ENCODE peak calls at places on chromosomes 11 and 22, in six cellular contexts. L is IMR-90, I is H9, D is H1, T is trophoblast cell, E is neuronal stem cell. J is an unnamed sample.

GRCh38 chr11:15327786-15328231 is 213.1 kb downstream of the INSC start:
- DNase-seq in I (peak), E (peak), L (peak), D (peak), T (no peak), J (peak)

GRCh38 chr11:96875772-96876171 is 486.0 kb downstream of the JRKL start:
- DNase-seq in D (no peak), I (no peak), E (no peak), L (no peak), T (no peak), J (peak)

GRCh38 chr22:40418366-40419201 is 48.2 kb downstream of the SGSM3 start:
- DNase-seq in E (no peak), L (peak), I (no peak), T (no peak), D (peak), J (no peak)

GRCh38 chr22:26590525-26590858 is 560 bp upstream of the TPST2 start:
- DNase-seq in T (peak), E (no peak), I (no peak), D (no peak), L (no peak), J (no peak)

GRCh38 chr11:74838188-74838587 is 89.5 kb downstream of the RNF169 start:
- DNase-seq in T (no peak), L (peak), E (no peak), I (no peak), D (no peak), J (peak)

GRCh38 chr11:105111145-105111944 is 28.2 kb downstream of the CARD18 start:
- DNase-seq in L (no peak), I (no peak), E (no peak), T (no peak), D (no peak), J (no peak)

GRCh38 chr11:18265949-18266348 is at the start of gene SAA1:
- DNase-seq in T (peak), L (no peak), I (no peak), D (no peak), E (no peak), J (peak)

GRCh38 chr11:65487467-65488272 is 11.2 kb upstream of the MALAT1 start:
- DNase-seq in L (peak), I (peak), E (peak), T (peak), D (peak), J (peak)

GRCh38 chr11:120917536-120918239 is 106.2 kb upstream of the TBCEL start:
- DNase-seq in T (no peak), L (no peak), D (no peak), I (no peak), E (no peak), J (no peak)

GRCh38 chr22:17143101-17143500 is 16.0 kb downstream of the HDHD5 start:
- DNase-seq in L (no peak), T (no peak), I (no peak), D (no peak), E (no peak), J (no peak)

GRCh38 chr11:65434057-65434666 is 11.6 kb downstream of the NEAT1 start:
- DNase-seq in L (peak), T (no peak), D (no peak), E (no peak), I (no peak), J (peak)

GRCh38 chr11:2312232-2313042 is 10.6 kb downstream of the TSPAN32 start:
- DNase-seq in L (peak), E (no peak), D (no peak), T (no peak), I (no peak), J (peak)

GRCh38 chr11:12692238-12693074 is 18.2 kb downstream of the TEAD1 start:
- DNase-seq in E (no peak), D (no peak), I (no peak), T (no peak), L (peak), J (peak)

GRCh38 chr11:12746593-12747097 is 72.4 kb downstream of the TEAD1 start:
- DNase-seq in D (peak), T (peak), I (peak), L (peak), E (peak), J (peak)

GRCh38 chr11:64366751-64367150 is 7.8 kb downstream of the RPS6KA4 start:
- DNase-seq in E (no peak), T (peak), D (no peak), L (peak), I (no peak), J (no peak)

GRCh38 chr11:115665345-115665901 is 161.2 kb upstream of the CADM1 start:
- DNase-seq in I (peak), T (no peak), L (no peak), E (peak), D (no peak), J (no peak)

GRCh38 chr11:95686265-95686664 is 103.3 kb downstream of the FAM76B start:
- DNase-seq in L (no peak), I (no peak), T (no peak), D (no peak), E (no peak), J (no peak)

GRCh38 chr11:101292661-101293240 is 163.1 kb upstream of the PGR start:
- DNase-seq in T (no peak), L (no peak), I (no peak), D (no peak), E (no peak), J (no peak)

GRCh38 chr11:41613321-41613720 is 153.9 kb upstream of the LRRC4C start:
- DNase-seq in I (no peak), D (no peak), L (no peak), T (no peak), E (no peak), J (no peak)

GRCh38 chr11:95641506-95641905 is 148.1 kb downstream of the FAM76B start:
- DNase-seq in E (no peak), T (no peak), L (no peak), I (no peak), D (no peak), J (no peak)

GRCh38 chr11:64659417-64660144 is 63.4 kb downstream of the NRXN2 start:
- DNase-seq in D (no peak), E (no peak), T (peak), L (peak), I (no peak), J (peak)

GRCh38 chr11:47943721-47944554 is 36.4 kb upstream of the PTPRJ start:
- DNase-seq in T (no peak), L (no peak), I (peak), D (peak), E (peak), J (no peak)

DNA sequence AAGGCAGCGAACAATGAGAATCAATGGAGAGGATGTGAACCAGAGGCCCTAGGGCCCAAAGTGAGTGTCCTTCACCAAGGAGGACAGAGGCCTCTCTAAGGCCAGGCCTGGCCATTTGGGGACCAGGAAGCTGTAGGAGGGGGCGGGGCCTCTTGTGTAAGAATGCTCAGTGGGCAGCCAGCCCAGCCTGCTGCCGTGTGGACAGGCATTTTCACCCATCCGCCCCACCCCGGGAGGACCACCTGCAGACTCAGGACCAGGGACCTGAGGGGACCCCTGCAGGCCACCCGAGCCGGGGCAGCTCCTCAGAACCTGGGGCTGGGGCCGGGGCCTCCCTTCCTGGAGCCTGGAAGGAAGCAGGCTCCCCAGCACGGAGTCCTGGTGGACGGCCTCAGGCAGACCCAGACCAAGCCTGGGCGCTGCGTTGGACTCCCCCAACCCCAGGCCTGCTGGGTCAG is 1.7 kb upstream of the TRABD start:
- DNase-seq in L (peak), I (no peak), T (no peak), D (no peak), E (no peak), J (no peak)
- H2AFZ ChIP-seq in L (peak), I (no peak), T (peak), D (no peak), E (peak), J (no peak)

GRCh38 chr11:69463892-69464620 is 17.4 kb upstream of the LINC01488 start:
- DNase-seq in D (no peak), T (no peak), I (no peak), E (no peak), L (no peak), J (no peak)
- H3K27ac ChIP-seq in D (no peak), T (no peak), I (no peak), E (no peak), L (no peak), J (no peak)

GRCh38 chr11:93829598-93829997 is 20.8 kb downstream of the VSTM5 start:
- DNase-seq in T (no peak), I (no peak), E (no peak), D (no peak), L (no peak), J (no peak)

GRCh38 chr11:93822359-93822758 is 28.1 kb downstream of the VSTM5 start:
- DNase-seq in E (no peak), T (peak), I (no peak), D (no peak), L (no peak), J (no peak)

GRCh38 chr11:93831343-93832082 is 18.9 kb downstream of the VSTM5 start:
- DNase-seq in E (no peak), D (no peak), L (no peak), T (no peak), I (no peak), J (no peak)

GRCh38 chr11:93823210-93823609 is 27.2 kb downstream of the VSTM5 start:
- DNase-seq in L (no peak), I (no peak), T (no peak), E (no peak), D (no peak), J (no peak)

DNA sequence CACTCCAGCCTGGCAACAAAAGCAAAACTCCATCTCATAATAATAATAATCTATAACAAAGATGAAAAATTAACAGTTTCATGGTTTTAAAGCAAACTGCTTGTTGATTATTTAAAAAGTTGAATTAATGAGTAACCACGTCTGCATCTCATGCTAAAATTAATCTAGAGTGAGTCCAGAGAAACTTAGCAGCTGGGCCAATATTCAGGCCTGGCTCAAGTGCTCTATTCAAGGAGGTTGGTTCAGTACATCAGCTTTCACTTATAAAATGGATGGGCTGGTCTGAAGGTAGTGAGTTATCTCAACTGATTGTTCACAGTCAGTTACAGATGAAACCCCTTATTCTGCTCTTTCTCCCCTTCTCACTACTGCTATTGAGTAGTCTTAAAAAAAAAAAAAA is 23.1 kb downstream of the VSTM5 start:
- DNase-seq in I (no peak), T (no peak), E (no peak), L (no peak), D (no peak), J (no peak)
- H3K14ac ChIP-seq in I (no peak), T (no peak), E (no peak), L (no peak), D (no peak), J (no peak)

GRCh38 chr22:45310331-45311032 is 748 bp downstream of the FAM118A start:
- DNase-seq in E (no peak), L (no peak), T (no peak), D (no peak), I (no peak), J (no peak)
- H2AFZ ChIP-seq in E (peak), L (peak), T (peak), D (no peak), I (no peak), J (peak)

DNA sequence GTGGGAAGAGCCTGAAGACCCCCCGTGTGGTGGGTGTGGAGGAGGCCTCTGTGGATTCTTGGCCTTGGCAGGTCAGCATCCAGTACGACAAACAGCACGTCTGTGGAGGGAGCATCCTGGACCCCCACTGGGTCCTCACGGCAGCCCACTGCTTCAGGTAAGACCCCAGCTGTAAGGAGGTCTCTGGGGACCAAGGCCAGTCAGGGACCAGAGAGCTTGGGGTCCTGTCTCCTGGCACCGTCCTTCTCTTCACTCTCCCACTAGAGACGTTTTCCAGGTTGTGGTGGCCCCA is 24.9 kb upstream of the SMIM35 start:
- DNase-seq in I (no peak), L (no peak), D (no peak), T (no peak), E (no peak), J (no peak)
- H3K27ac ChIP-seq in I (no peak), L (no peak), D (no peak), T (no peak), E (no peak), J (no peak)

DNA sequence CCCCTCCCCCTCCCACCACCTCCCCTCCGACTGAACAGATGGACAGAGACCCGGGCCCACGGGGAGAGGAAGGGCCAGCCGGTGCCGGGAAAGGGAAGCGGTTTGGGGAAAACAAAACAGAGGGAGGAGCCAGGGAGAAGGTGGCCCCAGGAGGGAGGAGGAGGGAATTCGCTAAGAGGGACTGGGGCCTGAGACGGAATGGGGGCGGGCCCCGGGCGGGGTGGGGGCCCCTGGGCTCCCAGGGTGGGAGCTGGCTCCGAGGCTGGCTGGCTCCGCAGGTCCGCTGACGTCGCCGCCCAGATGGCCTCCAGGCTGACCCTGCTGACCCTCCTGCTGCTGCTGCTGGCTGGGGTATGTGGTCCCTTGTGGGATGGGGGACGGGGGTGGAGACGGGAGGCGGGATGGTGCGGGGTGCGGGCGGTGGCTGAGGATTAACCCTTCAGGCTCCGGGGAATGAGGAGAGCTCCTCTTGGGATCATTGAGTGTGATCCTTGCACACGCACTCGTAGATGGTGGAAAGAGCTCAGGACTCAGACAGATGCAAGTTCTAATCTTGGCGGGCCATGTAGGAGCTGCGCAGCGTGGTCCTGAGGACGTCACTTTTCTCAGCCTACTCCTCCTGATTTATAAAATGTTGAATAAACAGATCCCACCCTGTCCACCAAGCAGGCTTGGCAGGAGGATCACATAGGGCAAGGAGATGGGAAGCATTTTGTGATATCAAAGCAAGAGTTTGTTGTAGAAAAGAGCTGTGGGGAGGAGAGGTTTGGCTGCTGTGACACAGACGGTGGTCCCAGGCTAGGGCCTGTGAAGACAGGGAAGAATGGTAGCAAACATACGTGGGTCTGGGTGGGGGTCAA is 716 bp downstream of the SERPING1 start:
- DNase-seq in D (peak), T (peak), I (peak), L (peak), E (peak), J (peak)
- H3K14ac ChIP-seq in D (no peak), T (peak), I (no peak), L (peak), E (peak), J (no peak)

DNA sequence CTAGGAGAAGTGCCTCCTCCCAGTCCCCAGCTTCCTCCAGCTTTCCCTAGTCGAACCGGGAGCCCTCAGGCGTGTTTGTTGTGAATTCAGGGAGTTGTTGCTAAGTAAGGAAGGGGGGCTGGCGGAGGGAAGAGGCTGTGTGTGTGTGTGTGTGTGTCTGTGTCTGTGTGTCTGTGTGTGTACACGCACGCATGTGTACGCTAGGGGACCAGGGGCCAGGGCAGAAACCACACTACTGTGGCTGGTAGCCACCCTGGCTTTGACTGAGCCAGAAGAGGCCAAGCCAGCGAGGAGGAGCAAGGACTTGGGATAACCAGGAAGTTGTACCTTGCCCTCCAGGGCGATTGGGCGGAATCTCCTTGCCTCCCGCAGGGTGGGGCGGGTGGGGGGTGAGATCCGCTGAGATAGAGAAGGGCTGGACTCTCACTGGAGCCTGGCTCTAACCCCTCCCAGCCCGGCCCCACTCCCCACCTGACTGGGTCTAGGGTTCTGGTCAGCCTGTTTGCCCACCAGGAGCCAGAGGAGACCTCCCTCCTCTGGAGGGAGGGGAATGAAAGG is 7.5 kb downstream of the BCL9L start:
- DNase-seq in E (no peak), I (peak), L (peak), T (peak), D (no peak), J (peak)
- H2AFZ ChIP-seq in E (no peak), I (no peak), L (peak), T (peak), D (no peak), J (no peak)

DNA sequence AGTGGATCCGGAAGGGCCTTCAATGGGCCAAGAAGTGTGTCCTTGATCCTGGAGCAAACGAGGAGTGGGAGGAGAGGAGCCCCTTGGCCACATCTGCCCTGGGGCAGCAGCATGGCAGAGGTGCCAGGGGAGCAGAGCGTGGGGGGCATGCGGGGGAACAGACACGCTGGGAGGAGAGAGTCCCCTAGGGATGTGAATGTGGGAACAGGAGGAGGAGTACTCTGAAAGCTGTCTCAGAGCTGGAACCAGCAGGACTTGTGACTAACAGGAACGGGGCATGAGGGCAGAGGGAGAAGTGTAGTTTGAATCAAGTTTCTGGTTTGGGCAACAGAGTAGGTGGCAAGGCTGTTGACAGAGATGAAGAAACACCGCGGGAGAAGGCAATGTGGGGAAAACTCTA is 54.5 kb upstream of the SLC35C1 start:
- DNase-seq in E (no peak), I (no peak), D (no peak), L (no peak), T (no peak), J (no peak)
- H3K27ac ChIP-seq in E (no peak), I (no peak), D (no peak), L (no peak), T (no peak), J (no peak)

GRCh38 chr11:7651700-7652099 is 21.6 kb downstream of the CYB5R2 start:
- DNase-seq in L (no peak), I (no peak), T (no peak), E (no peak), D (no peak), J (no peak)

GRCh38 chr11:7654094-7654742 is 19.1 kb downstream of the CYB5R2 start:
- DNase-seq in D (no peak), I (no peak), T (no peak), L (no peak), E (no peak), J (no peak)

GRCh38 chr11:7657306-7658025 is 15.8 kb downstream of the CYB5R2 start:
- DNase-seq in E (peak), L (peak), I (peak), T (no peak), D (peak), J (peak)

GRCh38 chr11:7656704-7657103 is 16.6 kb downstream of the CYB5R2 start:
- DNase-seq in T (no peak), D (no peak), L (no peak), E (no peak), I (no peak), J (no peak)

GRCh38 chr11:7655253-7656217 is 17.8 kb downstream of the CYB5R2 start:
- DNase-seq in L (no peak), I (no peak), D (no peak), E (no peak), T (no peak), J (no peak)
- H3K14ac ChIP-seq in L (no peak), I (no peak), D (no peak), E (no peak), T (peak), J (no peak)

J was measured in mesenchymal stem cell.